ENCODE peak calls at places on chromosomes 3 and 15, in seven cellular contexts. O is IMR-90, R is kidney epithelial cell, B is kidney, N is left ventricle myocardium inferior, W is progenitor cell of endocrine pancreas, L is H9. I is an unnamed sample.
A peak's percentile ranks its signal among the peaks of the same experiment; 100 is the strongest.

GRCh38 chr3:146750196-146750595 is 145.1 kb upstream of the PLSCR5 start:
- DNase-seq in R (no peak), W (no peak), N (no peak), L (no peak), O (peak; percentile 0), B (no peak), I (no peak)

GRCh38 chr15:66706225-66706732 is 4.2 kb downstream of the SMAD6 start:
- DNase-seq in L (no peak), O (peak; percentile 35), R (no peak), N (peak; percentile 35), B (no peak), W (no peak), I (no peak)

GRCh38 chr3:125300416-125300815 is 74.7 kb downstream of the ZNF148 start:
- DNase-seq in W (no peak), O (peak; percentile 84), L (no peak), R (no peak), N (no peak), B (no peak), I (no peak)

GRCh38 chr15:60052796-60053195 is 48.7 kb downstream of the FOXB1 start:
- DNase-seq in W (no peak), O (no peak), N (no peak), R (no peak), B (no peak), L (no peak), I (no peak)

GRCh38 chr3:11810276-11810675 is 36.4 kb downstream of the TAMM41 start:
- DNase-seq in R (no peak), N (no peak), O (peak; percentile 94), L (no peak), B (no peak), W (no peak), I (no peak)

GRCh38 chr3:100537646-100538338 is 45.4 kb downstream of the TMEM45A start:
- DNase-seq in W (no peak), B (no peak), N (no peak), O (no peak), L (no peak), R (no peak), I (no peak)

GRCh38 chr3:32392530-32393302 is 1.1 kb downstream of the CMTM7 start:
- DNase-seq in R (no peak), O (peak; percentile 77), N (peak; percentile 41), B (peak; percentile 82), W (no peak), L (no peak), I (no peak)

GRCh38 chr3:182710557-182711157 is 82.6 kb upstream of the ATP11B start:
- DNase-seq in B (no peak), W (no peak), L (no peak), N (no peak), R (no peak), O (peak; percentile 13), I (no peak)

GRCh38 chr15:75178171-75178937 is 23.3 kb upstream of the C15orf39 start:
- DNase-seq in W (peak; percentile 53), N (peak; percentile 43), L (peak; percentile 59), R (no peak), B (peak; percentile 85), O (no peak), I (no peak)

GRCh38 chr15:48560321-48561051 is 85.0 kb downstream of the FBN1 start:
- DNase-seq in B (no peak), R (no peak), O (no peak), N (no peak), L (no peak), W (no peak), I (no peak)

GRCh38 chr3:159416854-159417253 is 571.8 kb upstream of the IL12A start:
- DNase-seq in R (no peak), W (no peak), B (no peak), L (no peak), N (no peak), O (peak; percentile 45), I (no peak)

GRCh38 chr15:65927545-65927944 is 58.3 kb downstream of the RAB11A start:
- DNase-seq in B (no peak), L (peak; percentile 42), O (no peak), R (no peak), W (no peak), N (no peak), I (no peak)

GRCh38 chr3:64541803-64542202 is 146.0 kb downstream of the ADAMTS9 start:
- DNase-seq in L (no peak), R (peak; percentile 50), O (no peak), W (no peak), B (no peak), N (no peak), I (no peak)

DNA sequence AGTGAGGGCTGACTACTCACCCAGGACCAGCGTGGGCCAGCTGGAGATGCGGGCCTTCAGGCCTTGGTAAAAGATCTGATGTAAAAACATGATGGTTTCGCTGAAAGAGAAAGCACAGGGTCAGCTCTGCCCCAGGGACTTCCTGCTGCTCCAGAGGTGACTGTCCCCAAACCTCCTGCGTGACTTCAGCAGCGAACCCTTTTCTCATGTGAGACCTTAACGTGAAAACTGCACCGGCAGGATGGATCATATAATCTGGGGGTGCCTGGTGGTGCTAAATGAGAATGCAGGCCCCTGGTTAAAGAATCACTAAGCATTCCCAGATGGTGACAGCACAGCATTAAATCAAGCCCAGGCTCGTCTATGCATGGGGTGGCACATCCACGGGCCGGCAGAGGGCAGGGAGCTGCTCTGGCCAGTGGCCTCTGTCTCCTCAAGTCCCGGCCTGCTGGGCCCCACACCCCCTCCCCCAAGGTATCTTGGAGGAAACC is 55.4 kb downstream of the RASGRF1 start:
- DNase-seq in L (peak; percentile 64), B (peak; percentile 68), O (no peak), R (peak; percentile 18), W (no peak), N (no peak), I (no peak)
- TF ChIP-seq CTCF in L (peak; percentile 50), B (no peak), O (peak; percentile 21), R (peak; percentile 29), W (peak; percentile 22), N (no peak), I (peak; percentile 31)

GRCh38 chr15:72189250-72189902 is 8.2 kb downstream of the GRAMD2A start:
- DNase-seq in W (no peak), L (no peak), B (no peak), R (no peak), N (no peak), O (no peak), I (no peak)
- TF ChIP-seq CTCF in W (no peak), L (no peak), B (no peak), R (no peak), N (no peak), O (no peak), I (no peak)

GRCh38 chr15:82585072-82585471 is 44.8 kb upstream of the RPS17 start:
- DNase-seq in N (no peak), B (no peak), R (no peak), W (no peak), L (no peak), O (peak; percentile 45), I (no peak)
- TF ChIP-seq CTCF in N (no peak), B (no peak), R (peak; percentile 3), W (no peak), L (peak; percentile 50), O (peak; percentile 30), I (no peak)

GRCh38 chr15:90598053-90598577 is 68.4 kb downstream of the CRTC3 start:
- DNase-seq in R (no peak), W (no peak), L (peak; percentile 72), N (peak; percentile 53), O (no peak), B (peak; percentile 82), I (no peak)
- TF ChIP-seq CTCF in R (no peak), W (no peak), L (peak; percentile 32), N (peak; percentile 35), O (peak; percentile 1), B (peak; percentile 13), I (no peak)

DNA sequence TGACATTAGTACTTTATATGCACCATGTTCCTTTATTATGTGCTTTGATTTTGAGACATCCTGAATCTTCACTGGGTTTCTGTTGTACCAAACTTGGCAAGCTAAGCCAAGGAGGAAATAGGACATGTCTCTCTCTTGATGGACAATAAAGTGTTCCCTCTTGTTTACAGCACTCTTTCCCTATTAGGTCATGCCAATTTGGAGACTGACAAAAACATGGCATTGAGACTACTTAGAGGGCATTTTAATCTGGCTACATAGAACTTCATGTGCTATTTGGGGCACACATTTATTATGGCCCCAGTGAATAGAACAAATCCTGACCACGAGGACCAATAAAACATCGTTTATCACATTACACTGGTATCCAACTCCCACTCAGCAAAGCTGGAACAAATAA is 85.3 kb upstream of the TNFSF10 start:
- DNase-seq in N (no peak), R (no peak), L (no peak), O (no peak), W (no peak), B (no peak), I (no peak)
- TF ChIP-seq CTCF in N (no peak), R (no peak), L (no peak), O (no peak), W (no peak), B (no peak), I (no peak)

GRCh38 chr15:84747423-84748273 is 744 bp upstream of the ZNF592 start:
- DNase-seq in R (no peak), O (peak; percentile 60), B (peak; percentile 94), W (peak; percentile 64), N (peak; percentile 79), L (peak; percentile 82), I (peak; percentile 79)
- TF ChIP-seq CTCF in R (peak; percentile 14), O (no peak), B (no peak), W (peak; percentile 26), N (no peak), L (no peak), I (no peak)

DNA sequence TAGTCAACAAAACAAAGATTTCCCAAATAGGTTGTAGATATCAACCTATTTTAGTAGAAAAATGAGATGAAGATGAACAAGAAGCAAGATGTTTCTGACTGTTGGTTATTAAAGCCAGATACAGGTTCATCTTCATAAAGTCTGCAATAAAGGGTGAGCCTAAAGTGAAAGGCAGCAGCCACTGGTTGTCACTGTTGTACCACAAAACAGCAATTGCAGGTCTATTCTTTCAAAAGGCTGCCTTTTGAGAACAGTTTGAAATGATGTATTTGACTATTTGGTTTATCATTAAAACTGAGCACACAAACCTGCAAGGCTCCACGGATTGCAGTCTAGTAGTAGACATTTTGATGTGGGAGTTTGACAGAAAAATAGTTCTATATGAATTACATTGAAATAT is 543.4 kb downstream of the GBE1 start:
- DNase-seq in B (no peak), R (no peak), O (no peak), N (no peak), W (no peak), L (no peak), I (no peak)
- TF ChIP-seq CTCF in B (peak; percentile 30), R (peak; percentile 79), O (peak; percentile 9), N (no peak), W (peak; percentile 64), L (peak; percentile 68), I (no peak)

GRCh38 chr3:37546876-37547275 is 314.8 kb upstream of the CTDSPL start:
- DNase-seq in W (no peak), R (no peak), O (peak; percentile 19), B (no peak), L (no peak), N (no peak), I (no peak)
- TF ChIP-seq CTCF in W (no peak), R (peak; percentile 5), O (peak; percentile 8), B (peak; percentile 19), L (peak; percentile 34), N (peak; percentile 53), I (no peak)

I was measured in glutamatergic neuron.